ENCODE peak calls at places on chromosomes 3 and 15, in eight cellular contexts. V is nucleus accumbens; B is activated B cell treated with CpG ODN at 0.5 μM for 24 hours; G is NCI-H69; Y is activated naive CD4-positive, alpha-beta T cell; S is NCI-H1105; I is neuronal stem cell; J is NCI-H524. P is an unnamed sample.

GRCh38 chr3:36906504-36907149 is 38.2 kb downstream of the TRANK1 start:
- DNase-seq in V (no peak), B (no peak), G (no peak), Y (no peak), S (no peak), I (no peak), J (no peak), P (no peak)

GRCh38 chr15:58484794-58485600 is 53.2 kb downstream of the LIPC start:
- DNase-seq in V (no peak), B (no peak), G (no peak), Y (peak), S (no peak), I (no peak), J (no peak), P (no peak)

GRCh38 chr15:60179786-60180391 is 175.8 kb downstream of the FOXB1 start:
- DNase-seq in V (no peak), B (no peak), G (peak), Y (no peak), S (peak), I (peak), J (no peak), P (peak)

GRCh38 chr3:159252274-159252673 is 450.4 kb downstream of the MFSD1 start:
- DNase-seq in V (no peak), B (no peak), G (no peak), Y (no peak), S (no peak), I (no peak), J (no peak), P (no peak)

GRCh38 chr3:149585401-149585726 is 72.5 kb downstream of the WWTR1 start:
- DNase-seq in V (no peak), B (no peak), G (no peak), Y (no peak), S (no peak), I (no peak), J (no peak), P (no peak)

GRCh38 chr15:73983211-73983727 is 8.8 kb downstream of the STOML1 start:
- DNase-seq in V (no peak), B (no peak), G (peak), Y (no peak), S (no peak), I (no peak), J (no peak), P (no peak)

GRCh38 chr3:120163023-120163422 is 68.8 kb upstream of the GSK3B start:
- DNase-seq in V (no peak), B (no peak), G (no peak), Y (no peak), S (no peak), I (no peak), J (no peak), P (no peak)

GRCh38 chr3:30131171-30131570 is 475.2 kb upstream of the TGFBR2 start:
- DNase-seq in V (no peak), B (no peak), G (peak), Y (no peak), S (no peak), I (no peak), J (no peak), P (no peak)

GRCh38 chr3:134650431-134651346 is at the start of gene KY:
- DNase-seq in V (peak), B (no peak), G (peak), Y (no peak), S (peak), I (peak), J (peak), P (no peak)

GRCh38 chr3:45593708-45594601 is 596 bp upstream of the LIMD1 start:
- DNase-seq in V (peak), B (peak), G (peak), Y (peak), S (peak), I (peak), J (peak), P (no peak)

GRCh38 chr15:65246026-65246714 is 34.9 kb upstream of the CILP start:
- DNase-seq in V (no peak), B (no peak), G (no peak), Y (no peak), S (no peak), I (no peak), J (no peak), P (no peak)

GRCh38 chr3:132247211-132247610 is 70.0 kb upstream of the ACP3 start:
- DNase-seq in V (no peak), B (no peak), G (no peak), Y (no peak), S (no peak), I (no peak), J (no peak), P (no peak)

GRCh38 chr15:25862469-25863066 is 559 bp downstream of the ATP10A start:
- DNase-seq in V (no peak), B (no peak), G (no peak), Y (peak), S (no peak), I (no peak), J (no peak), P (no peak)

GRCh38 chr3:13856006-13856405 is 23.9 kb downstream of the WNT7A start:
- DNase-seq in V (no peak), B (no peak), G (no peak), Y (no peak), S (no peak), I (no peak), J (no peak), P (no peak)

GRCh38 chr3:193714523-193715137 is 121.6 kb downstream of the OPA1 start:
- DNase-seq in V (no peak), B (no peak), G (no peak), Y (no peak), S (no peak), I (no peak), J (no peak), P (no peak)

GRCh38 chr3:192273001-192273400 is 454.3 kb downstream of the FGF12 start:
- DNase-seq in V (no peak), B (no peak), G (no peak), Y (no peak), S (no peak), I (no peak), J (no peak), P (no peak)

GRCh38 chr3:193240436-193240849 is 579 bp upstream of the PLAAT1 start:
- DNase-seq in V (no peak), B (no peak), G (peak), Y (no peak), S (no peak), I (no peak), J (no peak), P (no peak)

GRCh38 chr3:43086460-43087165 is 19.3 kb downstream of the POMGNT2 start:
- DNase-seq in V (no peak), B (no peak), G (no peak), Y (no peak), S (no peak), I (no peak), J (no peak), P (no peak)

GRCh38 chr15:53226559-53226958 is 436.4 kb upstream of the ONECUT1 start:
- DNase-seq in V (no peak), B (no peak), G (no peak), Y (no peak), S (no peak), I (no peak), J (no peak), P (no peak)

GRCh38 chr15:71747128-71748083 is 62.9 kb upstream of the NR2E3 start:
- DNase-seq in V (no peak), B (no peak), G (no peak), Y (no peak), S (no peak), I (no peak), J (no peak), P (no peak)

GRCh38 chr3:32421991-32422859 is 30.6 kb downstream of the CMTM7 start:
- DNase-seq in V (no peak), B (no peak), G (peak), Y (no peak), S (peak), I (no peak), J (no peak), P (no peak)

GRCh38 chr15:62417444-62417843 is 252.4 kb upstream of the C2CD4B start:
- DNase-seq in V (no peak), B (no peak), G (no peak), Y (no peak), S (no peak), I (no peak), J (no peak), P (no peak)

GRCh38 chr3:142444343-142444742 is 3.5 kb downstream of the XRN1 start:
- DNase-seq in V (no peak), B (no peak), G (no peak), Y (no peak), S (no peak), I (no peak), J (no peak), P (no peak)

GRCh38 chr3:142915636-142916035 is 26.8 kb upstream of the PCOLCE2 start:
- DNase-seq in V (no peak), B (no peak), G (no peak), Y (no peak), S (no peak), I (no peak), J (no peak), P (no peak)